ENCODE peak calls at places on chromosomes 13 and 19, in four cellular contexts. O, Y, D and E are unnamed samples.

GRCh38 chr19:39937094-39937493 is 2.7 kb upstream of the FCGBP start:
- DNase-seq in Y (no peak), D (no peak), O (no peak), E (no peak)

GRCh38 chr19:8302357-8302691 is 5.8 kb downstream of the CD320 start:
- DNase-seq in D (peak), O (peak), Y (peak), E (no peak)

GRCh38 chr19:32041681-32042292 is 303.6 kb upstream of the ZNF507 start:
- DNase-seq in D (no peak), O (peak), Y (peak), E (peak)

GRCh38 chr13:19158526-19158925 is 23.1 kb downstream of the TUBA3C start:
- DNase-seq in O (no peak), Y (no peak), D (no peak), E (no peak)

GRCh38 chr19:18321729-18322091 is 1.2 kb downstream of the LSM4 start:
- DNase-seq in D (no peak), Y (no peak), O (no peak), E (no peak)

GRCh38 chr13:93151277-93151676 is 75.3 kb upstream of the GPC6 start:
- DNase-seq in Y (no peak), O (no peak), D (no peak), E (no peak)

GRCh38 chr13:36102721-36103120 is 28.5 kb downstream of the DCLK1 start:
- DNase-seq in D (no peak), O (no peak), Y (no peak), E (no peak)

GRCh38 chr19:30056580-30056979 is 114.5 kb downstream of the URI1 start:
- DNase-seq in O (no peak), Y (no peak), D (no peak), E (no peak)

GRCh38 chr13:65841156-65841555 is 1389.0 kb downstream of the PCDH9 start:
- DNase-seq in O (no peak), Y (no peak), D (no peak), E (no peak)

GRCh38 chr13:88248393-88248792 is 577.2 kb downstream of the SLITRK5 start:
- DNase-seq in D (no peak), Y (no peak), O (no peak), E (no peak)

GRCh38 chr19:36136975-36137686 is 2.7 kb upstream of the CAPNS1 start:
- DNase-seq in D (peak), O (peak), Y (peak), E (peak)

GRCh38 chr13:40251343-40252032 is 415.0 kb downstream of the FOXO1 start:
- DNase-seq in Y (no peak), D (no peak), O (no peak), E (no peak)

GRCh38 chr13:34748078-34748477 is 194.0 kb upstream of the NBEA start:
- DNase-seq in D (no peak), O (peak), Y (peak), E (peak)

GRCh38 chr19:12994701-12995595 is at the start of gene NFIX:
- DNase-seq in D (peak), O (peak), Y (peak), E (peak)

GRCh38 chr13:113981611-113982295 is 7.9 kb upstream of the C13orf46 start:
- DNase-seq in O (no peak), Y (no peak), D (peak), E (no peak)

GRCh38 chr19:9431475-9431874 is 3.9 kb downstream of the ZNF266 start:
- DNase-seq in O (no peak), Y (peak), D (no peak), E (peak)

GRCh38 chr13:21034602-21035190 is 26.7 kb downstream of the LATS2 start:
- DNase-seq in D (no peak), O (peak), Y (no peak), E (no peak)

GRCh38 chr13:101627556-101627943 is 175.1 kb downstream of the ITGBL1 start:
- DNase-seq in D (no peak), Y (no peak), O (no peak), E (no peak)

GRCh38 chr13:36395280-36395679 is 37.0 kb upstream of the CCNA1 start:
- DNase-seq in D (no peak), Y (no peak), O (no peak), E (no peak)

GRCh38 chr19:4375620-4376228 is 24.6 kb downstream of the SH3GL1 start:
- DNase-seq in D (no peak), Y (peak), O (peak), E (no peak)

GRCh38 chr19:16263115-16263839 is 61.3 kb upstream of the KLF2 start:
- DNase-seq in O (no peak), Y (no peak), D (no peak), E (no peak)

GRCh38 chr19:16265205-16265604 is 59.4 kb upstream of the KLF2 start:
- DNase-seq in O (no peak), Y (no peak), D (no peak), E (no peak)

GRCh38 chr19:16268676-16269319 is 55.8 kb upstream of the KLF2 start:
- DNase-seq in Y (no peak), O (no peak), D (no peak), E (no peak)

GRCh38 chr19:16266586-16266942 is 58.1 kb upstream of the KLF2 start:
- DNase-seq in O (no peak), Y (no peak), D (no peak), E (no peak)

GRCh38 chr19:16265890-16266585 is 58.6 kb upstream of the KLF2 start:
- DNase-seq in Y (no peak), D (no peak), O (no peak), E (no peak)
- H3K27ac ChIP-seq in Y (no peak), D (no peak), O (no peak), E (no peak)

DNA sequence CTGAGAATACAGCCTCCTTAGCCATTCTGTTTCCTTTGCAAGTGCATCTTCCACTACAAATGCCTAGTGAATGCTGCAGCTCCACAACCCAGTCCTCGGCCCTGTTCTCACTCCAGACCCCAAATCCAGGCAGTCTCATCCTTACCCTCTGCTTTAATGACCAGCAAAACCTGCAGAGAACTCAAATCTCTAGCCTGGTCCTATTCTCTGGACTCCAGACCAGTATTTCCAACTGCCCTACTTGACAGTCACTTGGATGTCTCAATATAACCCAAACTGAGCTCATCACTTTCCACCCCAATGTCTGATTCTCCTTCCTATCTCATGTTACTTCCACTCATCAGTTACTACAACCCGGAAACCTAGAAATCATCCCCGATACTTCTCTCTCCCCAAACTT is 2.6 kb upstream of the EBPL start:
- DNase-seq in D (no peak), O (no peak), Y (no peak), E (no peak)
- TF ChIP-seq POLR2A in D (no peak), O (no peak), Y (no peak), E (no peak)

GRCh38 chr13:112751617-112752016 is 61.8 kb downstream of the ATP11A start:
- DNase-seq in D (no peak), O (no peak), Y (no peak), E (no peak)
- H3K27ac ChIP-seq in D (no peak), O (no peak), Y (no peak), E (no peak)

DNA sequence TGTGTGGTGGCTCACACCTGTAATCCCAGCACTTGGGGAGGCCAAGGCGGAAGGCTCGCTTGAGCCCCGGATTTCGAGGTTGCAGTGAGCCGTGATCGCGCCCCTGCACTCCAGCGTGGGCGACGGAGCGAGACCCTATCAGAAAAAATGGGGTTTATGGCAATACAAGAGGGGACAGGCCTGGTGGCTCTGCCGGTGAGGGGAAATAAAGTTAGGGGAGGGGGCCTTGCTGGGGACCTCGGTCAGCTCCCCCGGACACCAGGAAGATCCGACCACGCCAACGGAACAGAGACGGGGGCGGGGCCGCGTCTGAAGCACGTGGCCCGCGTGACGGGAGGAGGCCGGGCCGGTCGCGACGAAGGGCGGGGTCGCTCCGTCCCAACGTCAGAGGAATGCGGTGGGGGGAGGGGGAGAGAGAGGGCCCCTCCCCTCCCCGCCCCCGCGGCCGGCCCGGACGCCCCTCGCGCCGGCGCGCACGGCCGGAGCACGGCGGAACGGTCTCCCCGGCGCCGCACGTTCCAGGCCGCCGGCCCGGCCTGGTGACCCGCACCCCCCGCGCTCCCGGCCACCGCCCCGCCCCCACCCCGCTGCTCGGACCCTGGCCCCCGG is 1.9 kb upstream of the HNRNPL start:
- DNase-seq in Y (peak), D (peak), O (peak), E (peak)
- TF ChIP-seq POLR2A in Y (peak), D (peak), O (peak), E (no peak)

DNA sequence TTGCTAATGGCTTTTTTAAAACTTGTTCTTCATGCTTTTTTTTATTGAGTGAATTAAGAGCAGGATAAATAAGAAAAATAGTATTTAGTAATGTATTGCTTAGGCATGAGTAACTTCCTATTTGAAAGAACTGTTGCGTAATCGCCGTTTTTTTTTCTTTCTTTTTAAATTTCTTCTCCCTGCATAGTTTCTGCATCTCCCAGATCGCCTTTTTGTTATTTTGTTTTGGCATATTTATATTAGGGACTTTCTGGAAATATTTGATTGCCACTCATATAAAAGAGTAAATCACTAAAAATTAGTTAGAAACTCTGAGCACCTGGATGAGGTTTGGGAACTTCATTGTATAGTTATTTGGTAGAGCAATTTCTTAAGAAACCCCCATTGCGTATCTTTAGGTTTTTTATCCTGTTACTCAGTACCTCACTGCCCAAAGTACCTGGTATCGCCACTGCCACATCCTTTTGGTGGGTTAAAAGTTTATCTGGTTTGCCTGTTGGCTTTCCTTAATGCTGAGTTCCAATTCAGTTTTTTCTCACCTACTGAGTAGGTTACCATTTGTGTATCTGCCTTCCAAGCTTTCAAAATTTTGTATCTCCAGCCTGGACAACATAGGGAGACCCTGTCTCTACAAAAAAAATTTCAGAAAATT is 36.2 kb upstream of the LPAR6 start:
- DNase-seq in O (no peak), Y (no peak), D (no peak), E (no peak)
- H3K27ac ChIP-seq in O (peak), Y (no peak), D (no peak), E (peak)